ENCODE peak calls at places on chromosomes 7 and 10, in eight cellular contexts. W is esophagus muscularis mucosa, Q is GM12878, H is HCT116, R is esophagus squamous epithelium, Z is endothelial cell of umbilical vein, M is stomach, O is H54. C is an unnamed sample.

GRCh38 chr7:104956753-104957450 is 57.1 kb upstream of the KMT2E start:
- DNase-seq in W (no peak), Q (peak), H (no peak), R (no peak), Z (no peak), M (no peak), O (peak), C (no peak)

GRCh38 chr10:34766256-34766580 is 48.9 kb downstream of the PARD3 start:
- DNase-seq in W (no peak), Q (no peak), H (no peak), R (no peak), Z (peak), M (no peak), O (no peak), C (no peak)

GRCh38 chr10:69807122-69807521 is 5.4 kb downstream of the COL13A1 start:
- DNase-seq in W (no peak), Q (no peak), H (peak), R (no peak), Z (peak), M (no peak), O (peak), C (no peak)

GRCh38 chr10:125012851-125013528 is 71.1 kb downstream of the ZRANB1 start:
- DNase-seq in W (no peak), Q (no peak), H (no peak), R (no peak), Z (no peak), M (no peak), O (no peak), C (no peak)

GRCh38 chr7:149866817-149867447 is 6.8 kb upstream of the ATP6V0E2 start:
- DNase-seq in W (no peak), Q (no peak), H (no peak), R (no peak), Z (no peak), M (no peak), O (no peak), C (no peak)

GRCh38 chr10:95236068-95236903 is 42.2 kb downstream of the ACSM6 start:
- DNase-seq in W (no peak), Q (peak), H (peak), R (no peak), Z (peak), M (no peak), O (no peak), C (no peak)

GRCh38 chr7:27095050-27095896 is 527 bp downstream of the HOXA1 start:
- DNase-seq in W (no peak), Q (no peak), H (no peak), R (no peak), Z (no peak), M (no peak), O (no peak), C (no peak)

GRCh38 chr10:27104919-27105318 is 4.6 kb upstream of the ANKRD26 start:
- DNase-seq in W (no peak), Q (no peak), H (no peak), R (no peak), Z (no peak), M (no peak), O (no peak), C (no peak)

GRCh38 chr10:87842776-87843497 is 20.4 kb downstream of the KLLN start:
- DNase-seq in W (no peak), Q (no peak), H (no peak), R (no peak), Z (peak), M (no peak), O (no peak), C (peak)

GRCh38 chr7:48087349-48087748 is 1.7 kb upstream of the UPP1 start:
- DNase-seq in W (peak), Q (peak), H (no peak), R (no peak), Z (peak), M (no peak), O (no peak), C (no peak)

GRCh38 chr7:140417456-140418155 is 13.7 kb downstream of the RAB19 start:
- DNase-seq in W (no peak), Q (no peak), H (no peak), R (no peak), Z (no peak), M (no peak), O (no peak), C (no peak)

GRCh38 chr10:70296406-70296899 is 12.6 kb upstream of the NPFFR1 start:
- DNase-seq in W (peak), Q (no peak), H (peak), R (no peak), Z (peak), M (peak), O (peak), C (peak)

GRCh38 chr10:27258838-27259532 is 18.4 kb upstream of the ACBD5 start:
- DNase-seq in W (no peak), Q (no peak), H (no peak), R (no peak), Z (no peak), M (peak), O (no peak), C (peak)

GRCh38 chr10:34252111-34252510 is 563.0 kb downstream of the PARD3 start:
- DNase-seq in W (no peak), Q (no peak), H (peak), R (no peak), Z (no peak), M (peak), O (no peak), C (no peak)

GRCh38 chr7:134514663-134515062 is 12.7 kb upstream of the AKR1B10 start:
- DNase-seq in W (no peak), Q (peak), H (peak), R (no peak), Z (peak), M (no peak), O (peak), C (peak)

GRCh38 chr7:135341049-135341448 is 107.4 kb downstream of the STRA8 start:
- DNase-seq in W (no peak), Q (no peak), H (no peak), R (no peak), Z (no peak), M (no peak), O (no peak), C (no peak)

GRCh38 chr7:101542527-101543241 is 86.4 kb downstream of the MYL10 start:
- DNase-seq in W (no peak), Q (peak), H (peak), R (no peak), Z (peak), M (peak), O (no peak), C (peak)

GRCh38 chr7:139820089-139820488 is 9.0 kb upstream of the TBXAS1 start:
- DNase-seq in W (no peak), Q (no peak), H (no peak), R (no peak), Z (no peak), M (no peak), O (no peak), C (no peak)

GRCh38 chr7:155213955-155214327 is 83.7 kb upstream of the INSIG1 start:
- DNase-seq in W (no peak), Q (no peak), H (no peak), R (no peak), Z (no peak), M (no peak), O (no peak), C (no peak)

GRCh38 chr10:48448796-48449195 is 142.3 kb downstream of the MAPK8 start:
- DNase-seq in W (no peak), Q (no peak), H (no peak), R (no peak), Z (peak), M (no peak), O (peak), C (no peak)

GRCh38 chr10:77282163-77282562 is 355.4 kb downstream of the KCNMA1 start:
- DNase-seq in W (no peak), Q (no peak), H (no peak), R (no peak), Z (no peak), M (no peak), O (no peak), C (no peak)

GRCh38 chr7:84412161-84412969 is 217.8 kb upstream of the SEMA3A start:
- DNase-seq in W (no peak), Q (no peak), H (peak), R (no peak), Z (peak), M (no peak), O (peak), C (no peak)

GRCh38 chr10:4073912-4074311 is 288.9 kb upstream of the KLF6 start:
- DNase-seq in W (no peak), Q (no peak), H (no peak), R (no peak), Z (peak), M (no peak), O (no peak), C (no peak)

GRCh38 chr7:117872565-117873055 is 631 bp downstream of the CTTNBP2 start:
- DNase-seq in W (no peak), Q (no peak), H (peak), R (no peak), Z (peak), M (no peak), O (no peak), C (peak)

GRCh38 chr10:64458341-64458740 is 937.1 kb downstream of the REEP3 start:
- DNase-seq in W (no peak), Q (no peak), H (no peak), R (no peak), Z (no peak), M (no peak), O (no peak), C (no peak)

GRCh38 chr10:28627102-28627501 is 50.2 kb upstream of the BAMBI start:
- DNase-seq in W (no peak), Q (no peak), H (no peak), R (no peak), Z (peak), M (no peak), O (no peak), C (no peak)

GRCh38 chr7:106723398-106723797 is 62.4 kb upstream of the CCDC71L start:
- DNase-seq in W (no peak), Q (no peak), H (no peak), R (no peak), Z (no peak), M (no peak), O (no peak), C (no peak)

GRCh38 chr7:94656925-94657731 is 1.2 kb upstream of the SGCE start:
- DNase-seq in W (peak), Q (no peak), H (peak), R (no peak), Z (peak), M (no peak), O (no peak), C (peak)

GRCh38 chr10:44567471-44567870 is 182.6 kb upstream of the CXCL12 start:
- DNase-seq in W (no peak), Q (no peak), H (no peak), R (no peak), Z (no peak), M (no peak), O (no peak), C (no peak)

GRCh38 chr10:72981028-72981881 is 26.6 kb upstream of the PLA2G12B start:
- DNase-seq in W (no peak), Q (no peak), H (no peak), R (no peak), Z (no peak), M (no peak), O (no peak), C (no peak)

GRCh38 chr7:71278301-71278700 is 146.4 kb downstream of the GALNT17 start:
- DNase-seq in W (no peak), Q (no peak), H (no peak), R (no peak), Z (no peak), M (no peak), O (no peak), C (no peak)

GRCh38 chr10:69730251-69731156 is 71.2 kb upstream of the COL13A1 start:
- DNase-seq in W (no peak), Q (no peak), H (no peak), R (no peak), Z (no peak), M (no peak), O (no peak), C (no peak)

GRCh38 chr7:10998984-10999757 is 25.5 kb downstream of the PHF14 start:
- DNase-seq in W (no peak), Q (no peak), H (no peak), R (no peak), Z (no peak), M (no peak), O (no peak), C (peak)

GRCh38 chr10:125482108-125482507 is 200.9 kb downstream of the TEX36 start:
- DNase-seq in W (no peak), Q (no peak), H (no peak), R (no peak), Z (no peak), M (no peak), O (no peak), C (no peak)

GRCh38 chr10:29634105-29634504 is 666 bp downstream of the SVIL start:
- DNase-seq in W (no peak), Q (no peak), H (no peak), R (no peak), Z (peak), M (no peak), O (no peak), C (no peak)

GRCh38 chr10:132142396-132143161 is 44.2 kb upstream of the DPYSL4 start:
- DNase-seq in W (no peak), Q (no peak), H (no peak), R (no peak), Z (no peak), M (peak), O (peak), C (no peak)

GRCh38 chr10:72084094-72084459 is 4.3 kb downstream of the SPOCK2 start:
- DNase-seq in W (no peak), Q (no peak), H (no peak), R (no peak), Z (no peak), M (peak), O (no peak), C (no peak)

GRCh38 chr10:52818019-52818418 is 45.4 kb upstream of the MBL2 start:
- DNase-seq in W (no peak), Q (peak), H (peak), R (no peak), Z (peak), M (no peak), O (peak), C (peak)

GRCh38 chr7:139889186-139889871 is 60.3 kb downstream of the TBXAS1 start:
- DNase-seq in W (peak), Q (no peak), H (no peak), R (no peak), Z (no peak), M (no peak), O (no peak), C (no peak)

GRCh38 chr7:130952477-130952876 is 218.5 kb upstream of the KLF14 start:
- DNase-seq in W (no peak), Q (no peak), H (no peak), R (no peak), Z (no peak), M (no peak), O (no peak), C (no peak)
- TF ChIP-seq POLR2A in W (no peak), Q (no peak), H (no peak), R (no peak), Z (no peak), M (no peak), O (no peak), C (no peak)

DNA sequence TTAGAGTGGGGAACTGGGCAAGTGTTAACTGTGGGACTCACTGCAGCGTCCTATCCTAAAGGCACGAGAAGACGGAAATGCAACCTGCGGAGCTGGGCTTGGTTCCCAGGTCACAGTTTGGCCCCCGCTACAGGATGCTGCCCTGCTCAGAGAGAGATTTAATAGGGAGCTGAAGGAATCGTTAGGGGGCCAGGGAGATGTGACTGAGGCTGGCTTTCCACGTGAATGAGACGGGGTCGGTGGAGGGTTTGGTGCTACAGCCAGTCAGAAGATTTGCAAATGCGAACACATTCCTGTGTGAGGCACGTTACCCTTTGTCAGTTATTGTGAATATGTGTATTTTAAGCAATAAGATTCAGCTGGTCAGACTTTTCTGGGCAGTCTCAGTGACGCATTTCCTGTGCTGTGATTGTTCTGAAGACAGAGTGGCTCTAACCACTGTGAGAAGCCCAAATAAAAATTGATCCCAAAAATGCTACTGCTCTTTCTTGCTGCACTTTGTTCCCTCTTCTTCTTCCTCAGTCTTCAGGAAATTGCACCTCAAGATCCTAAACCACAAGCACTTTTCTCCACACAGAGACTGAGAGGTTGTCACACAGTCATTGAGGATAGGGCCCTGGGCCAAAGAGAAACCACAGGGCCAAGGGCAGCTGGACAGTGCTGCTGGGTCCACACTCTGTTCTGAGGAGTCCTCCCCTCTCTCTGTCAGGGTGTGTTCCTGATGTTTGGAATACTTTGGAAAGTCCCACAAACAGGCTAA is 21.2 kb downstream of the CYP17A1 start:
- DNase-seq in W (peak), Q (no peak), H (no peak), R (no peak), Z (peak), M (no peak), O (peak), C (no peak)
- TF ChIP-seq POLR2A in W (no peak), Q (no peak), H (no peak), R (no peak), Z (no peak), M (no peak), O (no peak), C (no peak)

DNA sequence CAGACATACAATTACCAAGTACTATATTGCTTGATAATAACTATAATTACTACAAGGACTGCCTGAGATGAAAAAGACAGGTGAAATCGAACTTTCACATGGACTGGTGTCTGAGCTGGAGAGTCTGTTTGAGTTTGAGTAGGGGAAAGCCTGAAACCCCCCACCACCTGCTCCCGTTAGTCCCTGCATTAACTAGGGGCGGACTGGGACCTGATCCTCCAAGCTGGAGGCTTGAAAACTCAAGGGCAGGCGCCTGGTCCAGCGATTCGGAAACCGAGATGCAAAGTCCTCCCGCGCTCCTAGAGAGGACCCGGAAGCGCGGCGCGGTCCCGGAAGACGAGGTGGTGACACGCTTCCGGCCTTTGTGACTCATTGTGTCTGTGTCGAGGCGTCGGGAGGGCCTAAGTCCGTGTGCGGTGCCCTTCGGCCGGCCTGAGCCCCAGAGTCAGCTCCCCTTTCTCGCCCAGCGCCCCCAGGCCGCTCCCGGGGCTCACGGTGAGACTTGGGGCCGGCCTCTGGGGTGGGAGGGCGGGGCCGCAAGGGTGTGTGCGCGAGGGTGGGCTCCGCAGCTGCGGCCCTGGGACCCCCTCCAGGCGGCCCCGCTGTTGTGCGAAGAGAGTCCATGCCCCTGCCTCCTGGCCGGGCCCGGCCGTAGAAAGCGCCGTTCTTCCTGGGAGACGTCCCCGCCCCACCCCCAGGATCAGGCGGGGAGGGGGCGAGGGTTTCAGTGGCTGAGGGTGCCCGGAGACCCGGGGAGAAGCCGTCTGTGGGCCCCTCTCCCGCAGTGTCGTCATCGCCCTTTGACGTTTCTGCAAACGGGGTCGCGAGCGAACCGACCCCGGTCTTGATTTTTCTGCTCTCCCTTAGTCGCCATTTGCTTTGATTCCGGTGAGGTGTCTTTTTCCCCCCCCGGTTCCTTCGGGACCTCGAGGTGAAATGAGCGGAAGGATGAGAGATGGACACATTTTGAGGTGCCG is at the start of gene ZKSCAN1:
- DNase-seq in W (peak), Q (peak), H (peak), R (peak), Z (peak), M (peak), O (peak), C (peak)
- TF ChIP-seq POLR2A in W (peak), Q (peak), H (no peak), R (peak), Z (peak), M (peak), O (peak), C (peak)

GRCh38 chr10:101031128-101031795 is at the start of the genes PDZD7 and SFXN3:
- DNase-seq in W (peak), Q (peak), H (peak), R (peak), Z (peak), M (peak), O (peak), C (peak)
- TF ChIP-seq POLR2A in W (peak), Q (no peak), H (no peak), R (no peak), Z (no peak), M (no peak), O (no peak), C (peak)

C was measured in erythroblast.